ENCODE peak calls at places on chromosome 16, in six cellular contexts. One of them, this sample, is unnamed.
A peak's percentile ranks its signal among the peaks of the same experiment; 100 is the strongest.

GRCh38 chr16:82651921-82652601 is 25.3 kb downstream of the CDH13 start:
- DNase-seq in cardiac fibroblast: no peak
- DNase-seq in neuronal stem cell: no peak
- DNase-seq in nephron progenitor cell: no peak
- DNase-seq in NCI-H146: no peak
- DNase-seq in lower lobe of right lung: no peak
- DNase-seq in this sample: peak; percentile 41

GRCh38 chr16:16075463-16076399 is 126.3 kb downstream of the ABCC1 start:
- DNase-seq in cardiac fibroblast: peak; percentile 19
- DNase-seq in NCI-H146: no peak
- DNase-seq in neuronal stem cell: no peak
- DNase-seq in nephron progenitor cell: no peak
- DNase-seq in lower lobe of right lung: peak; percentile 87
- DNase-seq in this sample: no peak

GRCh38 chr16:7602424-7602935 is 269.8 kb downstream of the RBFOX1 start:
- DNase-seq in lower lobe of right lung: no peak
- DNase-seq in neuronal stem cell: no peak
- DNase-seq in nephron progenitor cell: no peak
- DNase-seq in cardiac fibroblast: no peak
- DNase-seq in NCI-H146: no peak
- DNase-seq in this sample: no peak

GRCh38 chr16:11621920-11622651 is 35.4 kb upstream of the LITAF start:
- DNase-seq in NCI-H146: no peak
- DNase-seq in cardiac fibroblast: no peak
- DNase-seq in nephron progenitor cell: peak; percentile 33
- DNase-seq in lower lobe of right lung: no peak
- DNase-seq in neuronal stem cell: no peak
- DNase-seq in this sample: no peak

GRCh38 chr16:71873199-71873598 is 10.8 kb downstream of the ZNF821 start:
- DNase-seq in nephron progenitor cell: no peak
- DNase-seq in NCI-H146: no peak
- DNase-seq in lower lobe of right lung: no peak
- DNase-seq in neuronal stem cell: no peak
- DNase-seq in cardiac fibroblast: no peak
- DNase-seq in this sample: no peak

GRCh38 chr16:79571065-79571697 is 29.4 kb downstream of the MAF start:
- DNase-seq in NCI-H146: no peak
- DNase-seq in lower lobe of right lung: no peak
- DNase-seq in neuronal stem cell: no peak
- DNase-seq in nephron progenitor cell: no peak
- DNase-seq in cardiac fibroblast: peak; percentile 1
- DNase-seq in this sample: no peak

GRCh38 chr16:66486773-66487579 is 59.9 kb downstream of the BEAN1 start:
- DNase-seq in neuronal stem cell: no peak
- DNase-seq in lower lobe of right lung: no peak
- DNase-seq in cardiac fibroblast: peak; percentile 95
- DNase-seq in nephron progenitor cell: no peak
- DNase-seq in NCI-H146: peak; percentile 82
- DNase-seq in this sample: peak; percentile 49

GRCh38 chr16:70754371-70754770 is 46.6 kb downstream of the VAC14 start:
- DNase-seq in NCI-H146: no peak
- DNase-seq in nephron progenitor cell: no peak
- DNase-seq in lower lobe of right lung: peak; percentile 21
- DNase-seq in cardiac fibroblast: no peak
- DNase-seq in neuronal stem cell: no peak
- DNase-seq in this sample: no peak

GRCh38 chr16:72783716-72784320 is 264.1 kb downstream of the ZFHX3 start:
- DNase-seq in nephron progenitor cell: no peak
- DNase-seq in neuronal stem cell: no peak
- DNase-seq in lower lobe of right lung: no peak
- DNase-seq in cardiac fibroblast: peak; percentile 18
- DNase-seq in NCI-H146: peak; percentile 2
- DNase-seq in this sample: peak; percentile 2

GRCh38 chr16:81703177-81704155 is 75.6 kb upstream of the PLCG2 start:
- DNase-seq in cardiac fibroblast: peak; percentile 91
- DNase-seq in lower lobe of right lung: peak; percentile 39
- DNase-seq in nephron progenitor cell: no peak
- DNase-seq in NCI-H146: no peak
- DNase-seq in neuronal stem cell: no peak
- DNase-seq in this sample: no peak

GRCh38 chr16:21076186-21076883 is 74.3 kb downstream of the DNAH3 start:
- DNase-seq in cardiac fibroblast: no peak
- DNase-seq in NCI-H146: no peak
- DNase-seq in lower lobe of right lung: no peak
- DNase-seq in neuronal stem cell: no peak
- DNase-seq in nephron progenitor cell: no peak
- DNase-seq in this sample: no peak

GRCh38 chr16:57694556-57695377 is at the start of gene DRC7:
- DNase-seq in cardiac fibroblast: peak; percentile 56
- DNase-seq in nephron progenitor cell: peak; percentile 67
- DNase-seq in neuronal stem cell: peak; percentile 68
- DNase-seq in lower lobe of right lung: no peak
- DNase-seq in NCI-H146: peak; percentile 53
- DNase-seq in this sample: peak; percentile 59

GRCh38 chr16:15548482-15548891 is 94.5 kb downstream of the MARF1 start:
- DNase-seq in NCI-H146: peak; percentile 16
- DNase-seq in cardiac fibroblast: no peak
- DNase-seq in nephron progenitor cell: no peak
- DNase-seq in neuronal stem cell: no peak
- DNase-seq in lower lobe of right lung: no peak
- DNase-seq in this sample: no peak

GRCh38 chr16:10504404-10504885 is 76.0 kb downstream of the EMP2 start:
- DNase-seq in NCI-H146: no peak
- DNase-seq in lower lobe of right lung: no peak
- DNase-seq in cardiac fibroblast: no peak
- DNase-seq in nephron progenitor cell: no peak
- DNase-seq in neuronal stem cell: no peak
- DNase-seq in this sample: no peak

GRCh38 chr16:50879873-50880695 is 138.2 kb downstream of the CYLD start:
- DNase-seq in cardiac fibroblast: no peak
- DNase-seq in nephron progenitor cell: peak; percentile 58
- DNase-seq in neuronal stem cell: peak; percentile 73
- DNase-seq in NCI-H146: peak; percentile 89
- DNase-seq in lower lobe of right lung: no peak
- DNase-seq in this sample: peak; percentile 70

GRCh38 chr16:77077523-77077922 is 113.5 kb upstream of the MON1B start:
- DNase-seq in nephron progenitor cell: no peak
- DNase-seq in cardiac fibroblast: no peak
- DNase-seq in lower lobe of right lung: no peak
- DNase-seq in NCI-H146: no peak
- DNase-seq in neuronal stem cell: no peak
- DNase-seq in this sample: no peak

GRCh38 chr16:85319984-85320440 is 207.7 kb upstream of the CIBAR2 start:
- DNase-seq in NCI-H146: no peak
- DNase-seq in cardiac fibroblast: no peak
- DNase-seq in nephron progenitor cell: no peak
- DNase-seq in neuronal stem cell: no peak
- DNase-seq in lower lobe of right lung: no peak
- DNase-seq in this sample: no peak

GRCh38 chr16:83599789-83600462 is 207.9 kb upstream of the HSBP1 start:
- DNase-seq in nephron progenitor cell: no peak
- DNase-seq in lower lobe of right lung: no peak
- DNase-seq in NCI-H146: no peak
- DNase-seq in neuronal stem cell: no peak
- DNase-seq in cardiac fibroblast: no peak
- DNase-seq in this sample: no peak

GRCh38 chr16:88787579-88788314 is 2.7 kb upstream of the PIEZO1 start:
- DNase-seq in neuronal stem cell: no peak
- DNase-seq in cardiac fibroblast: no peak
- DNase-seq in lower lobe of right lung: no peak
- DNase-seq in nephron progenitor cell: no peak
- DNase-seq in NCI-H146: no peak
- DNase-seq in this sample: no peak

GRCh38 chr16:89168381-89169189 is 3.0 kb upstream of the CDH15 start:
- DNase-seq in cardiac fibroblast: no peak
- DNase-seq in lower lobe of right lung: no peak
- DNase-seq in nephron progenitor cell: no peak
- DNase-seq in NCI-H146: no peak
- DNase-seq in neuronal stem cell: no peak
- DNase-seq in this sample: peak; percentile 36

GRCh38 chr16:17541324-17541723 is 70.6 kb upstream of the XYLT1 start:
- DNase-seq in neuronal stem cell: no peak
- DNase-seq in NCI-H146: no peak
- DNase-seq in nephron progenitor cell: no peak
- DNase-seq in lower lobe of right lung: no peak
- DNase-seq in cardiac fibroblast: no peak
- DNase-seq in this sample: no peak

GRCh38 chr16:25897677-25898076 is 205.9 kb downstream of the HS3ST4 start:
- DNase-seq in cardiac fibroblast: no peak
- DNase-seq in lower lobe of right lung: no peak
- DNase-seq in NCI-H146: no peak
- DNase-seq in neuronal stem cell: no peak
- DNase-seq in nephron progenitor cell: no peak
- DNase-seq in this sample: no peak